ENCODE peak calls at places on chromosome 7, in six cellular contexts. One of them, this sample, is unnamed.

GRCh38 chr7:13448243-13448642 is 541.2 kb downstream of the ETV1 start:
- DNase-seq in GDM1: peak; percentile 1
- DNase-seq in CD8-positive, alpha-beta T cell: no peak
- DNase-seq in foreskin melanocyte: no peak
- DNase-seq in fibroblast of the aortic adventitia: no peak
- DNase-seq in RPMI7951: no peak
- DNase-seq in this sample: no peak

GRCh38 chr7:105794741-105795729 is 81.4 kb downstream of the ATXN7L1 start:
- DNase-seq in GDM1: no peak
- DNase-seq in CD8-positive, alpha-beta T cell: no peak
- DNase-seq in foreskin melanocyte: no peak
- DNase-seq in fibroblast of the aortic adventitia: peak; percentile 85
- DNase-seq in RPMI7951: no peak
- DNase-seq in this sample: peak; percentile 87

GRCh38 chr7:149218469-149219420 is 20.7 kb upstream of the ZNF212 start:
- DNase-seq in GDM1: no peak
- DNase-seq in CD8-positive, alpha-beta T cell: no peak
- DNase-seq in foreskin melanocyte: no peak
- DNase-seq in fibroblast of the aortic adventitia: peak; percentile 65
- DNase-seq in RPMI7951: peak; percentile 40
- DNase-seq in this sample: no peak

GRCh38 chr7:87013136-87013840 is 46.2 kb downstream of the ELAPOR2 start:
- DNase-seq in GDM1: no peak
- DNase-seq in CD8-positive, alpha-beta T cell: no peak
- DNase-seq in foreskin melanocyte: no peak
- DNase-seq in fibroblast of the aortic adventitia: no peak
- DNase-seq in RPMI7951: no peak
- DNase-seq in this sample: no peak

GRCh38 chr7:78022165-78022564 is 223.6 kb downstream of the PHTF2 start:
- DNase-seq in GDM1: no peak
- DNase-seq in CD8-positive, alpha-beta T cell: no peak
- DNase-seq in foreskin melanocyte: no peak
- DNase-seq in fibroblast of the aortic adventitia: no peak
- DNase-seq in RPMI7951: no peak
- DNase-seq in this sample: no peak

GRCh38 chr7:3244241-3244814 is 56.7 kb upstream of the SDK1 start:
- DNase-seq in GDM1: no peak
- DNase-seq in CD8-positive, alpha-beta T cell: no peak
- DNase-seq in foreskin melanocyte: no peak
- DNase-seq in fibroblast of the aortic adventitia: peak; percentile 73
- DNase-seq in RPMI7951: peak; percentile 99
- DNase-seq in this sample: peak; percentile 88

GRCh38 chr7:8160810-8161209 is 101.2 kb downstream of the ICA1 start:
- DNase-seq in GDM1: no peak
- DNase-seq in CD8-positive, alpha-beta T cell: no peak
- DNase-seq in foreskin melanocyte: no peak
- DNase-seq in fibroblast of the aortic adventitia: no peak
- DNase-seq in RPMI7951: peak; percentile 4
- DNase-seq in this sample: no peak

GRCh38 chr7:11330717-11331116 is 357.0 kb downstream of the PHF14 start:
- DNase-seq in GDM1: no peak
- DNase-seq in CD8-positive, alpha-beta T cell: no peak
- DNase-seq in foreskin melanocyte: no peak
- DNase-seq in fibroblast of the aortic adventitia: no peak
- DNase-seq in RPMI7951: no peak
- DNase-seq in this sample: no peak

GRCh38 chr7:36840930-36841329 is 116.6 kb upstream of the AOAH start:
- DNase-seq in GDM1: no peak
- DNase-seq in CD8-positive, alpha-beta T cell: no peak
- DNase-seq in foreskin melanocyte: no peak
- DNase-seq in fibroblast of the aortic adventitia: no peak
- DNase-seq in RPMI7951: no peak
- DNase-seq in this sample: no peak

GRCh38 chr7:45394117-45394708 is 180.0 kb upstream of the ADCY1 start:
- DNase-seq in GDM1: no peak
- DNase-seq in CD8-positive, alpha-beta T cell: no peak
- DNase-seq in foreskin melanocyte: no peak
- DNase-seq in fibroblast of the aortic adventitia: no peak
- DNase-seq in RPMI7951: peak; percentile 70
- DNase-seq in this sample: no peak

GRCh38 chr7:22647451-22648257 is 79.3 kb upstream of the IL6 start:
- DNase-seq in GDM1: no peak
- DNase-seq in CD8-positive, alpha-beta T cell: no peak
- DNase-seq in foreskin melanocyte: peak; percentile 92
- DNase-seq in fibroblast of the aortic adventitia: peak; percentile 99
- DNase-seq in RPMI7951: peak; percentile 100
- DNase-seq in this sample: peak; percentile 99

GRCh38 chr7:14579971-14580370 is 322.6 kb downstream of the DGKB start:
- DNase-seq in GDM1: no peak
- DNase-seq in CD8-positive, alpha-beta T cell: no peak
- DNase-seq in foreskin melanocyte: no peak
- DNase-seq in fibroblast of the aortic adventitia: no peak
- DNase-seq in RPMI7951: no peak
- DNase-seq in this sample: no peak

GRCh38 chr7:96300487-96300886 is 21.4 kb downstream of the SLC25A13 start:
- DNase-seq in GDM1: no peak
- DNase-seq in CD8-positive, alpha-beta T cell: no peak
- DNase-seq in foreskin melanocyte: no peak
- DNase-seq in fibroblast of the aortic adventitia: no peak
- DNase-seq in RPMI7951: no peak
- DNase-seq in this sample: peak; percentile 35

GRCh38 chr7:131753620-131754222 is 197.3 kb upstream of the PODXL start:
- DNase-seq in GDM1: no peak
- DNase-seq in CD8-positive, alpha-beta T cell: no peak
- DNase-seq in foreskin melanocyte: no peak
- DNase-seq in fibroblast of the aortic adventitia: no peak
- DNase-seq in RPMI7951: peak; percentile 15
- DNase-seq in this sample: no peak

GRCh38 chr7:149774237-149775175 is 1.1 kb upstream of the ZNF467 start:
- DNase-seq in GDM1: no peak
- DNase-seq in CD8-positive, alpha-beta T cell: no peak
- DNase-seq in foreskin melanocyte: no peak
- DNase-seq in fibroblast of the aortic adventitia: no peak
- DNase-seq in RPMI7951: no peak
- DNase-seq in this sample: no peak

GRCh38 chr7:70694357-70694908 is 437.5 kb upstream of the GALNT17 start:
- DNase-seq in GDM1: no peak
- DNase-seq in CD8-positive, alpha-beta T cell: no peak
- DNase-seq in foreskin melanocyte: no peak
- DNase-seq in fibroblast of the aortic adventitia: peak; percentile 28
- DNase-seq in RPMI7951: no peak
- DNase-seq in this sample: peak; percentile 54

GRCh38 chr7:105707967-105708580 is 126.8 kb upstream of the EFCAB10 start:
- DNase-seq in GDM1: no peak
- DNase-seq in CD8-positive, alpha-beta T cell: no peak
- DNase-seq in foreskin melanocyte: no peak
- DNase-seq in fibroblast of the aortic adventitia: no peak
- DNase-seq in RPMI7951: no peak
- DNase-seq in this sample: no peak

GRCh38 chr7:84746347-84746746 is 440.5 kb downstream of the SEMA3D start:
- DNase-seq in GDM1: no peak
- DNase-seq in CD8-positive, alpha-beta T cell: no peak
- DNase-seq in foreskin melanocyte: no peak
- DNase-seq in fibroblast of the aortic adventitia: peak; percentile 46
- DNase-seq in RPMI7951: no peak
- DNase-seq in this sample: peak; percentile 45

GRCh38 chr7:141189231-141189630 is 115.4 kb downstream of the TMEM178B start:
- DNase-seq in GDM1: no peak
- DNase-seq in CD8-positive, alpha-beta T cell: no peak
- DNase-seq in foreskin melanocyte: no peak
- DNase-seq in fibroblast of the aortic adventitia: no peak
- DNase-seq in RPMI7951: no peak
- DNase-seq in this sample: no peak

GRCh38 chr7:139341776-139342244 is 673 bp downstream of the FMC1 start:
- DNase-seq in GDM1: no peak
- DNase-seq in CD8-positive, alpha-beta T cell: no peak
- DNase-seq in foreskin melanocyte: no peak
- DNase-seq in fibroblast of the aortic adventitia: peak; percentile 88
- DNase-seq in RPMI7951: no peak
- DNase-seq in this sample: no peak

GRCh38 chr7:36310897-36311296 is 78.8 kb upstream of the ANLN start:
- DNase-seq in GDM1: no peak
- DNase-seq in CD8-positive, alpha-beta T cell: no peak
- DNase-seq in foreskin melanocyte: no peak
- DNase-seq in fibroblast of the aortic adventitia: no peak
- DNase-seq in RPMI7951: no peak
- DNase-seq in this sample: no peak

GRCh38 chr7:99990417-99990816 is 14.6 kb upstream of the AZGP1 start:
- DNase-seq in GDM1: no peak
- DNase-seq in CD8-positive, alpha-beta T cell: no peak
- DNase-seq in foreskin melanocyte: no peak
- DNase-seq in fibroblast of the aortic adventitia: no peak
- DNase-seq in RPMI7951: no peak
- DNase-seq in this sample: no peak

GRCh38 chr7:32609463-32609862 is 114.2 kb downstream of the AVL9 start:
- DNase-seq in GDM1: no peak
- DNase-seq in CD8-positive, alpha-beta T cell: no peak
- DNase-seq in foreskin melanocyte: no peak
- DNase-seq in fibroblast of the aortic adventitia: no peak
- DNase-seq in RPMI7951: no peak
- DNase-seq in this sample: no peak

GRCh38 chr7:66524738-66525137 is 103.9 kb upstream of the KCTD7 start:
- DNase-seq in GDM1: no peak
- DNase-seq in CD8-positive, alpha-beta T cell: no peak
- DNase-seq in foreskin melanocyte: no peak
- DNase-seq in fibroblast of the aortic adventitia: no peak
- DNase-seq in RPMI7951: no peak
- DNase-seq in this sample: no peak

GRCh38 chr7:112882506-112882905 is 92.3 kb upstream of the TMEM168 start:
- DNase-seq in GDM1: no peak
- DNase-seq in CD8-positive, alpha-beta T cell: no peak
- DNase-seq in foreskin melanocyte: no peak
- DNase-seq in fibroblast of the aortic adventitia: no peak
- DNase-seq in RPMI7951: no peak
- DNase-seq in this sample: no peak

GRCh38 chr7:128852537-128853254 is 10.0 kb upstream of the ATP6V1F start:
- DNase-seq in GDM1: no peak
- DNase-seq in CD8-positive, alpha-beta T cell: no peak
- DNase-seq in foreskin melanocyte: no peak
- DNase-seq in fibroblast of the aortic adventitia: no peak
- DNase-seq in RPMI7951: no peak
- DNase-seq in this sample: no peak

GRCh38 chr7:155818154-155818819 is 6.0 kb upstream of the SHH start:
- DNase-seq in GDM1: no peak
- DNase-seq in CD8-positive, alpha-beta T cell: no peak
- DNase-seq in foreskin melanocyte: no peak
- DNase-seq in fibroblast of the aortic adventitia: no peak
- DNase-seq in RPMI7951: no peak
- DNase-seq in this sample: no peak

GRCh38 chr7:126689037-126689436 is 563.7 kb downstream of the GRM8 start:
- DNase-seq in GDM1: no peak
- DNase-seq in CD8-positive, alpha-beta T cell: no peak
- DNase-seq in foreskin melanocyte: no peak
- DNase-seq in fibroblast of the aortic adventitia: no peak
- DNase-seq in RPMI7951: peak; percentile 22
- DNase-seq in this sample: peak; percentile 59

GRCh38 chr7:77439572-77439971 is 23.4 kb upstream of the GSAP start:
- DNase-seq in GDM1: no peak
- DNase-seq in CD8-positive, alpha-beta T cell: no peak
- DNase-seq in foreskin melanocyte: no peak
- DNase-seq in fibroblast of the aortic adventitia: peak; percentile 31
- DNase-seq in RPMI7951: peak; percentile 77
- DNase-seq in this sample: no peak

This sample was measured in fibroblast of lung.